ENCODE peak calls at places on chromosome 7, in five cellular contexts. One of them, this sample, is unnamed.

GRCh38 chr7:128876978-128877755 is 14.5 kb downstream of the ATP6V1F start:
- DNase-seq in Karpas-422: no peak
- DNase-seq in SK-N-SH: no peak
- DNase-seq in fibroblast of lung: no peak
- DNase-seq in K562: no peak
- DNase-seq in this sample: no peak

GRCh38 chr7:123096434-123096833 is 100.9 kb upstream of the TAS2R16 start:
- DNase-seq in Karpas-422: no peak
- DNase-seq in SK-N-SH: no peak
- DNase-seq in fibroblast of lung: no peak
- DNase-seq in K562: no peak
- DNase-seq in this sample: no peak

GRCh38 chr7:151754142-151754590 is 122.7 kb downstream of the PRKAG2 start:
- DNase-seq in Karpas-422: peak; percentile 83
- DNase-seq in SK-N-SH: peak; percentile 85
- DNase-seq in fibroblast of lung: peak; percentile 99
- DNase-seq in K562: peak; percentile 73
- DNase-seq in this sample: peak; percentile 75

GRCh38 chr7:99525713-99526440 is 21.4 kb downstream of the ZKSCAN5 start:
- DNase-seq in Karpas-422: peak; percentile 53
- DNase-seq in SK-N-SH: no peak
- DNase-seq in fibroblast of lung: no peak
- DNase-seq in K562: peak; percentile 45
- DNase-seq in this sample: no peak

GRCh38 chr7:91320679-91321078 is 56.4 kb downstream of the FZD1 start:
- DNase-seq in Karpas-422: no peak
- DNase-seq in SK-N-SH: no peak
- DNase-seq in fibroblast of lung: no peak
- DNase-seq in K562: no peak
- DNase-seq in this sample: no peak

GRCh38 chr7:98420966-98421612 is 20.2 kb upstream of the BAIAP2L1 start:
- DNase-seq in Karpas-422: peak; percentile 88
- DNase-seq in SK-N-SH: peak; percentile 87
- DNase-seq in fibroblast of lung: peak; percentile 32
- DNase-seq in K562: peak; percentile 87
- DNase-seq in this sample: peak; percentile 82

GRCh38 chr7:38191791-38192190 is 13.7 kb downstream of the STARD3NL start:
- DNase-seq in Karpas-422: no peak
- DNase-seq in SK-N-SH: no peak
- DNase-seq in fibroblast of lung: no peak
- DNase-seq in K562: no peak
- DNase-seq in this sample: no peak

GRCh38 chr7:14834888-14835287 is 67.7 kb downstream of the DGKB start:
- DNase-seq in Karpas-422: no peak
- DNase-seq in SK-N-SH: no peak
- DNase-seq in fibroblast of lung: peak; percentile 39
- DNase-seq in K562: no peak
- DNase-seq in this sample: no peak

GRCh38 chr7:135300913-135301765 is 67.5 kb downstream of the STRA8 start:
- DNase-seq in Karpas-422: no peak
- DNase-seq in SK-N-SH: no peak
- DNase-seq in fibroblast of lung: peak; percentile 12
- DNase-seq in K562: no peak
- DNase-seq in this sample: no peak

GRCh38 chr7:152872061-152872744 is 112.7 kb downstream of the ACTR3B start:
- DNase-seq in Karpas-422: no peak
- DNase-seq in SK-N-SH: peak; percentile 71
- DNase-seq in fibroblast of lung: no peak
- DNase-seq in K562: no peak
- DNase-seq in this sample: no peak

GRCh38 chr7:32479574-32480200 is 10.5 kb downstream of the LSM5 start:
- DNase-seq in Karpas-422: peak; percentile 80
- DNase-seq in SK-N-SH: peak; percentile 66
- DNase-seq in fibroblast of lung: peak; percentile 42
- DNase-seq in K562: peak; percentile 72
- DNase-seq in this sample: peak; percentile 26

GRCh38 chr7:29375641-29376562 is 181.3 kb downstream of the CHN2 start:
- DNase-seq in Karpas-422: no peak
- DNase-seq in SK-N-SH: no peak
- DNase-seq in fibroblast of lung: no peak
- DNase-seq in K562: no peak
- DNase-seq in this sample: peak; percentile 86

GRCh38 chr7:73718905-73719805 is at the start of gene STX1A:
- DNase-seq in Karpas-422: peak; percentile 88
- DNase-seq in SK-N-SH: peak; percentile 100
- DNase-seq in fibroblast of lung: peak; percentile 61
- DNase-seq in K562: peak; percentile 86
- DNase-seq in this sample: peak; percentile 68

GRCh38 chr7:131687296-131687695 is 130.9 kb upstream of the PODXL start:
- DNase-seq in Karpas-422: no peak
- DNase-seq in SK-N-SH: no peak
- DNase-seq in fibroblast of lung: no peak
- DNase-seq in K562: no peak
- DNase-seq in this sample: no peak

GRCh38 chr7:455110-455928 is 64.3 kb downstream of the PDGFA start:
- DNase-seq in Karpas-422: no peak
- DNase-seq in SK-N-SH: peak; percentile 99
- DNase-seq in fibroblast of lung: no peak
- DNase-seq in K562: peak; percentile 75
- DNase-seq in this sample: no peak

GRCh38 chr7:55065511-55066229 is 46.9 kb downstream of the EGFR start:
- DNase-seq in Karpas-422: no peak
- DNase-seq in SK-N-SH: no peak
- DNase-seq in fibroblast of lung: peak; percentile 94
- DNase-seq in K562: no peak
- DNase-seq in this sample: no peak

GRCh38 chr7:115223959-115224358 is 302.1 kb downstream of the MDFIC start:
- DNase-seq in Karpas-422: no peak
- DNase-seq in SK-N-SH: no peak
- DNase-seq in fibroblast of lung: no peak
- DNase-seq in K562: no peak
- DNase-seq in this sample: no peak

GRCh38 chr7:39589323-39590111 is 23.3 kb downstream of the YAE1 start:
- DNase-seq in Karpas-422: no peak
- DNase-seq in SK-N-SH: no peak
- DNase-seq in fibroblast of lung: peak; percentile 97
- DNase-seq in K562: peak; percentile 92
- DNase-seq in this sample: no peak

GRCh38 chr7:100588438-100588837 is 2.3 kb downstream of the FBXO24 start:
- DNase-seq in Karpas-422: no peak
- DNase-seq in SK-N-SH: peak; percentile 72
- DNase-seq in fibroblast of lung: no peak
- DNase-seq in K562: peak; percentile 70
- DNase-seq in this sample: no peak

GRCh38 chr7:194257-194995 is 2.1 kb downstream of the FAM20C start:
- DNase-seq in Karpas-422: no peak
- DNase-seq in SK-N-SH: peak; percentile 62
- DNase-seq in fibroblast of lung: peak; percentile 62
- DNase-seq in K562: no peak
- DNase-seq in this sample: peak; percentile 33

GRCh38 chr7:68272507-68272906 is 1275.9 kb downstream of the TYW1 start:
- DNase-seq in Karpas-422: no peak
- DNase-seq in SK-N-SH: no peak
- DNase-seq in fibroblast of lung: no peak
- DNase-seq in K562: no peak
- DNase-seq in this sample: no peak

GRCh38 chr7:151397026-151397425 is 12.8 kb downstream of the WDR86 start:
- DNase-seq in Karpas-422: no peak
- DNase-seq in SK-N-SH: no peak
- DNase-seq in fibroblast of lung: no peak
- DNase-seq in K562: no peak
- DNase-seq in this sample: no peak

GRCh38 chr7:45923818-45924217 is 2.7 kb upstream of the IGFBP3 start:
- DNase-seq in Karpas-422: no peak
- DNase-seq in SK-N-SH: no peak
- DNase-seq in fibroblast of lung: no peak
- DNase-seq in K562: no peak
- DNase-seq in this sample: no peak

GRCh38 chr7:128163473-128163872 is 77.6 kb upstream of the LEP start:
- DNase-seq in Karpas-422: no peak
- DNase-seq in SK-N-SH: no peak
- DNase-seq in fibroblast of lung: no peak
- DNase-seq in K562: no peak
- DNase-seq in this sample: no peak

GRCh38 chr7:45211958-45212357 is 54.4 kb downstream of the RAMP3 start:
- DNase-seq in Karpas-422: no peak
- DNase-seq in SK-N-SH: no peak
- DNase-seq in fibroblast of lung: no peak
- DNase-seq in K562: no peak
- DNase-seq in this sample: no peak

GRCh38 chr7:47297120-47297519 is 284.8 kb downstream of the TNS3 start:
- DNase-seq in Karpas-422: no peak
- DNase-seq in SK-N-SH: no peak
- DNase-seq in fibroblast of lung: no peak
- DNase-seq in K562: no peak
- DNase-seq in this sample: peak; percentile 6

GRCh38 chr7:134890246-134891240 is 95.8 kb upstream of the AGBL3 start:
- DNase-seq in Karpas-422: no peak
- DNase-seq in SK-N-SH: peak; percentile 79
- DNase-seq in fibroblast of lung: peak; percentile 82
- DNase-seq in K562: no peak
- DNase-seq in this sample: no peak

GRCh38 chr7:42886129-42886528 is 25.7 kb downstream of the C7orf25 start:
- DNase-seq in Karpas-422: no peak
- DNase-seq in SK-N-SH: peak; percentile 41
- DNase-seq in fibroblast of lung: peak; percentile 6
- DNase-seq in K562: no peak
- DNase-seq in this sample: no peak
- H3K4me3 ChIP-seq in Karpas-422: no peak overlapping the region
- H3K4me3 ChIP-seq in SK-N-SH: no peak overlapping the region
- H3K4me3 ChIP-seq in fibroblast of lung: no peak overlapping the region
- H3K4me3 ChIP-seq in K562: no peak overlapping the region
- H3K4me3 ChIP-seq in this sample: no peak overlapping the region

GRCh38 chr7:87999261-87999660 is 65.2 kb downstream of the ADAM22 start:
- DNase-seq in Karpas-422: no peak
- DNase-seq in SK-N-SH: no peak
- DNase-seq in fibroblast of lung: no peak
- DNase-seq in K562: no peak
- DNase-seq in this sample: no peak

GRCh38 chr7:88005191-88005590 is 71.1 kb downstream of the ADAM22 start:
- DNase-seq in Karpas-422: no peak
- DNase-seq in SK-N-SH: no peak
- DNase-seq in fibroblast of lung: no peak
- DNase-seq in K562: no peak
- DNase-seq in this sample: no peak

GRCh38 chr7:88002617-88003016 is 68.6 kb downstream of the ADAM22 start:
- DNase-seq in Karpas-422: no peak
- DNase-seq in SK-N-SH: no peak
- DNase-seq in fibroblast of lung: no peak
- DNase-seq in K562: no peak
- DNase-seq in this sample: no peak

GRCh38 chr7:88001744-88002530 is 67.9 kb downstream of the ADAM22 start:
- DNase-seq in Karpas-422: no peak
- DNase-seq in SK-N-SH: no peak
- DNase-seq in fibroblast of lung: no peak
- DNase-seq in K562: no peak
- DNase-seq in this sample: no peak
- H3K9ac ChIP-seq in Karpas-422: no peak overlapping the region
- H3K9ac ChIP-seq in SK-N-SH: no peak overlapping the region
- H3K9ac ChIP-seq in fibroblast of lung: no peak overlapping the region
- H3K9ac ChIP-seq in K562: no peak overlapping the region
- H3K9ac ChIP-seq in this sample: no peak overlapping the region

DNA sequence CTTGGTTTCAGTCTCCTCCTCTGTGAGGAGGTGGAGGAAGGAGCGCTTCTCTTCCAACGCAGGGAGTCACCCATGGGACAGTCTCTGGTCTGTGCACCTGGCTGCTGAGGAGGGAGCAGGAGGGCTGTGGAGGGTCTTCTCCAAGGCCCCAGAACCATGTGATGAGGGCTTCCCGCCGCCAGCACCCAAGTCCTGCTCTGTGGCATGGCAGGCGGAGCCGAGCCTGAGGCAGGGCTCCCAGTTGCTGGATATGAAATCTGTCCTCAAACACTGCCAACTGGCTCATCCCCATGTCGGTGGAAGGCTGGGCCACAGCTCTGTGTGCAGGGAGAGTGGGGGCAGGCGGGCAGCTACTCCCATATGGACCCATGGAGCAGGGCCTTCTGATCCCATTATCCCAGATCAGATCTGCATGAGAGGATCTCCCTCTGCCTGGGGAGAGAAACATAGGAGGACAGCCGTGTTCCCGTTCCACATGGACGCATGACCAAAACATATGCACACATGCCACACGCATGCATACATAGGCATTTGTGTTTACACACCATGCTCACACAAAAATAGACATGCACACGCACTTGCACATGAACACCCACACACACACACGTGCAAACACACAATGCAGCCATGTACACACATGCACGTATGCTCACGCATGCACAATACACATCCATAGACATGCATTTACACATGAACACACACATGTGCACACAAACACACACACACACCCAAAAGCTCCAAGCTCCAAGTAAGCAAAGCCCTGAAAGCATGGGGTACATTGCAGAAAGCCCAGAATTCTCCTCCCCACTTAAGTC is 38.8 kb upstream of the EN2 start:
- DNase-seq in Karpas-422: no peak
- DNase-seq in SK-N-SH: no peak
- DNase-seq in fibroblast of lung: no peak
- DNase-seq in K562: no peak
- DNase-seq in this sample: no peak
- H3K4me3 ChIP-seq in Karpas-422: no peak overlapping the region
- H3K4me3 ChIP-seq in SK-N-SH: no peak overlapping the region
- H3K4me3 ChIP-seq in fibroblast of lung: no peak overlapping the region
- H3K4me3 ChIP-seq in K562: no peak overlapping the region
- H3K4me3 ChIP-seq in this sample: no peak overlapping the region

GRCh38 chr7:88318196-88318595 is 11.5 kb upstream of the STEAP4 start:
- DNase-seq in Karpas-422: no peak
- DNase-seq in SK-N-SH: no peak
- DNase-seq in fibroblast of lung: no peak
- DNase-seq in K562: no peak
- DNase-seq in this sample: no peak

GRCh38 chr7:88317422-88317821 is 10.7 kb upstream of the STEAP4 start:
- DNase-seq in Karpas-422: no peak
- DNase-seq in SK-N-SH: no peak
- DNase-seq in fibroblast of lung: no peak
- DNase-seq in K562: no peak
- DNase-seq in this sample: no peak

GRCh38 chr7:88321694-88322093 is 15.0 kb upstream of the STEAP4 start:
- DNase-seq in Karpas-422: no peak
- DNase-seq in SK-N-SH: no peak
- DNase-seq in fibroblast of lung: no peak
- DNase-seq in K562: no peak
- DNase-seq in this sample: no peak

GRCh38 chr7:88324699-88325098 is 18.0 kb upstream of the STEAP4 start:
- DNase-seq in Karpas-422: no peak
- DNase-seq in SK-N-SH: no peak
- DNase-seq in fibroblast of lung: no peak
- DNase-seq in K562: no peak
- DNase-seq in this sample: no peak

DNA sequence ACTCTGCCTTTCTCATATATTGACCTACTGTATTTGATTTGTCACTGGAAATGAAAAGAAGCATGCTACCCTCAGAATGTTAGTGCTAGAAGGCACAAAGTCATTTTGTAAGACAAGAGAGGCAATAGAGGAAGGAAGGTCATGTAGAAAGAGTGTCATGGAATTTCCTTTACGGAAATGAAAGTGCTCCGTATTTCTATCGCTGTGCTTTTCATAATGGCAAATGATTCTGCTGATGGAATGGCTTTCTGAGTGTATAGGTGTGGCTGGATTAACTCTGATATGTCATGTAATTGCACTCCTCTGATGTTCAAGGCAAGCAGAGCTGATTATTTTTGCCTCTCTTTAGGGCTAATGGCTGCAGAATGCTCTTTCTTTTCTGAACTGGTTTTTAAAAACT is 15.5 kb upstream of the STEAP4 start:
- DNase-seq in Karpas-422: no peak
- DNase-seq in SK-N-SH: no peak
- DNase-seq in fibroblast of lung: no peak
- DNase-seq in K562: no peak
- DNase-seq in this sample: no peak
- H3K9ac ChIP-seq in Karpas-422: no peak overlapping the region
- H3K9ac ChIP-seq in SK-N-SH: no peak overlapping the region
- H3K9ac ChIP-seq in fibroblast of lung: no peak overlapping the region
- H3K9ac ChIP-seq in K562: no peak overlapping the region
- H3K9ac ChIP-seq in this sample: no peak overlapping the region

This sample was measured in colonic mucosa.